ENCODE peak calls at places on chromosomes 5 and 9, in six cellular contexts. O is right atrium auricular region; J is left ventricle myocardium inferior; P is PC-3; R is brain microvascular endothelial cell; X is CD8-positive, alpha-beta T cell. M is an unnamed sample.

GRCh38 chr5:176365663-176366574 is 632 bp downstream of the ARL10 start:
- DNase-seq in O (no peak), J (peak; percentile 64), P (no peak), R (no peak), X (peak; percentile 15), M (no peak)

GRCh38 chr9:124399323-124399962 is 15.8 kb downstream of the PSMB7 start:
- DNase-seq in O (no peak), J (peak; percentile 46), P (no peak), R (peak; percentile 18), X (no peak), M (no peak)

GRCh38 chr5:684771-685216 is 8.4 kb downstream of the TPPP start:
- DNase-seq in O (no peak), J (peak; percentile 10), P (no peak), R (no peak), X (no peak), M (no peak)

GRCh38 chr5:9545959-9546851 is at the start of gene SEMA5A:
- DNase-seq in O (no peak), J (peak; percentile 78), P (peak; percentile 69), R (peak; percentile 65), X (peak; percentile 44), M (no peak)

GRCh38 chr5:68891718-68892117 is 202.1 kb upstream of the SLC30A5 start:
- DNase-seq in O (no peak), J (no peak), P (no peak), R (no peak), X (no peak), M (no peak)

GRCh38 chr9:4862506-4863250 is 69.9 kb downstream of the RCL1 start:
- DNase-seq in O (no peak), J (no peak), P (no peak), R (no peak), X (no peak), M (no peak)

GRCh38 chr5:44626846-44627245 is 181.9 kb upstream of the MRPS30 start:
- DNase-seq in O (no peak), J (no peak), P (no peak), R (no peak), X (no peak), M (no peak)

GRCh38 chr5:54889826-54890225 is 95.6 kb downstream of the ESM1 start:
- DNase-seq in O (no peak), J (no peak), P (peak; percentile 72), R (peak; percentile 35), X (no peak), M (no peak)

GRCh38 chr5:10229306-10230048 is 20.2 kb downstream of the ATPSCKMT start:
- DNase-seq in O (no peak), J (no peak), P (peak; percentile 47), R (peak; percentile 92), X (no peak), M (no peak)

DNA sequence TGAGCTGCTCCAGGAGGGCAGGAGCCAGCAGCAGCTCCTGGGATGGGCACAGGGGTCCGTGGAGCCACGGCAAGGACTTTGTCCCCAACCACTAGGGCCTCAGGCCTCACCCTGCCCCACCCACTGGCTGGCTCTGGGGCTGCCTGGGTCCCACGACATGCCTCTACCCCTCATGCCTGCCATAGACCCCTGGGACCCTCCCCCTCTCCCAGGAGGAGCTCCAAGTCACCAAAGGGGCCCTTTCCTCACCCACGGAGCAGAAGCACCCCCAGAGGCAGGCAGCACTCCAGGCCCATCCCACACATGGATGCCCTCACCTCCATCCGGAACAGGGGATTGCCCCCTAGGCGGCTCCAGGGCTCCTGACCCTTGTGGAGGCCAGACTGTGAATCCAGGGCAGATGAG is 6.5 kb downstream of the ABCA2 start:
- DNase-seq in O (no peak), J (no peak), P (no peak), R (no peak), X (no peak), M (no peak)
- H3K27ac ChIP-seq in O (no peak overlapping the region), J (no peak overlapping the region), P (no peak overlapping the region), R (no peak overlapping the region), X (no peak overlapping the region), M (no peak overlapping the region)

GRCh38 chr5:59604111-59604510 is 289.4 kb downstream of the PDE4D start:
- DNase-seq in O (no peak), J (no peak), P (no peak), R (no peak), X (no peak), M (no peak)

GRCh38 chr5:59608745-59609144 is 284.8 kb downstream of the PDE4D start:
- DNase-seq in O (no peak), J (no peak), P (no peak), R (peak; percentile 64), X (no peak), M (no peak)

GRCh38 chr5:59609501-59610265 is 283.8 kb downstream of the PDE4D start:
- DNase-seq in O (no peak), J (no peak), P (no peak), R (no peak), X (no peak), M (no peak)

GRCh38 chr5:59607126-59607807 is 286.3 kb downstream of the PDE4D start:
- DNase-seq in O (no peak), J (no peak), P (no peak), R (no peak), X (no peak), M (no peak)
- H3K27ac ChIP-seq in O (no peak overlapping the region), J (no peak overlapping the region), P (no peak overlapping the region), R (no peak overlapping the region), X (no peak overlapping the region), M (no peak overlapping the region)

GRCh38 chr5:151100690-151101089 is 19.9 kb upstream of the TNIP1 start:
- DNase-seq in O (no peak), J (no peak), P (no peak), R (no peak), X (no peak), M (no peak)
- H3K27ac ChIP-seq in O (peak overlapping the region; percentile 44), J (peak overlapping the region; percentile 67), P (no peak overlapping the region), R (no peak overlapping the region), X (no peak overlapping the region), M (no peak overlapping the region)

DNA sequence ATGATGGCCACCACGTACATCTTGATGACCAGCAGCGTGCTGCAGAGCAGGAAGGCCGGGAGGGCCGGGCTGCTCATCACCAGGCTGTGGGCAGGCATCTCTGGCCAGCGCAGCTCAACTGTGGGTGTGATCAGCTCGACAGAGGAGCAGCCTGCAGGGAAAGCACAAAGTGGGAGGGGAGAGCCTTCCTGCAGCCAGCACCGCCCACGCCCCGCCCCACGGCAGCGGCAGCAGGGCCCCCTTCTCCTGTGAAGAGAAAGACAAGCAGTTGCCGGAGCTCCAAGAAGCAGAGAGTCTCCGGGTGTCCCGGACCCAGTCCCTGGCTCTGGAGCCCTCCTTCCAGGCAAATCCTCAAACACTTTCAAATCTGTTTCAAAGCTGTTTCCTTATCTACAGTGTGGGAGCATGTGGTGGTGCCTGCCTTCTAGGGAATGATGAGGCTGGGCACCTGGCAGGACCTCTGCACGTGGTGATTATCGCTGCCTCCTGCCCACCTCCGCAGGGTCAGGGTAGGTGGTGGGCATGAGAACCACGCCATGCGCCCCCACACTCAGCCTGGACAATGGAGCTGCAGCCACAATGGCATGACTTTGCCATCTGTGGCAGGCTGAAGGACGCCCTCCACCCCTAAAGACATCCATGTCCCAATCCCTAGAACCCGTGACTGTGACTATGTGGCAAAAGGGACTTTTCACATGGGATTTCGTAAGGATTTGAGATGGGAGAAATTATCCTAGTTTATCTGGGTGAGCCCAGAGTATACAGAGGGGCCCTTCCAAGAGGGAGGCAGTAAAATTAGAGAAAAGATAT is at the start of gene PTGES:
- DNase-seq in O (peak; percentile 83), J (peak; percentile 71), P (peak; percentile 75), R (peak; percentile 89), X (peak; percentile 52), M (no peak)
- H3K27ac ChIP-seq in O (no peak within 1 kb of the TSS), J (no peak within 1 kb of the TSS), P (peak within 1 kb of the TSS; percentile 39), R (peak within 1 kb of the TSS; percentile 47), X (no peak within 1 kb of the TSS), M (peak within 1 kb of the TSS; percentile 25)

GRCh38 chr9:113154471-113154870 is 3.7 kb downstream of the SLC31A2 start:
- DNase-seq in O (no peak), J (no peak), P (peak; percentile 67), R (peak; percentile 61), X (no peak), M (peak; percentile 44)
- H3K27ac ChIP-seq in O (peak overlapping the region; percentile 17), J (peak overlapping the region; percentile 10), P (no peak overlapping the region), R (no peak overlapping the region), X (no peak overlapping the region), M (peak overlapping the region; percentile 97)

M was measured in epithelial cell of prostate.